ENCODE peak calls at places on chromosome 13, in four cellular contexts. One of them, this sample, is unnamed.

GRCh38 chr13:66405908-66406802 is 824.0 kb downstream of the PCDH9 start:
- DNase-seq in adipocyte: peak
- DNase-seq in brain microvascular endothelial cell: peak
- DNase-seq in cardiac muscle cell: no peak
- DNase-seq in this sample: no peak

GRCh38 chr13:29195459-29195858 is 375.3 kb downstream of the MTUS2 start:
- DNase-seq in adipocyte: no peak
- DNase-seq in brain microvascular endothelial cell: no peak
- DNase-seq in cardiac muscle cell: peak
- DNase-seq in this sample: no peak

GRCh38 chr13:94232161-94232560 is 247.3 kb downstream of the DCT start:
- DNase-seq in adipocyte: no peak
- DNase-seq in brain microvascular endothelial cell: no peak
- DNase-seq in cardiac muscle cell: no peak
- DNase-seq in this sample: no peak

GRCh38 chr13:29384466-29384865 is 211.0 kb downstream of the SLC7A1 start:
- DNase-seq in adipocyte: no peak
- DNase-seq in brain microvascular endothelial cell: no peak
- DNase-seq in cardiac muscle cell: peak
- DNase-seq in this sample: no peak

GRCh38 chr13:99617474-99618255 is 116.4 kb downstream of the TM9SF2 start:
- DNase-seq in adipocyte: peak
- DNase-seq in brain microvascular endothelial cell: peak
- DNase-seq in cardiac muscle cell: peak
- DNase-seq in this sample: peak

GRCh38 chr13:37288057-37288720 is 182.7 kb upstream of the CSNK1A1L start:
- DNase-seq in adipocyte: no peak
- DNase-seq in brain microvascular endothelial cell: no peak
- DNase-seq in cardiac muscle cell: no peak
- DNase-seq in this sample: no peak

GRCh38 chr13:95411641-95412040 is 110.4 kb upstream of the ABCC4 start:
- DNase-seq in adipocyte: peak
- DNase-seq in brain microvascular endothelial cell: no peak
- DNase-seq in cardiac muscle cell: no peak
- DNase-seq in this sample: no peak

GRCh38 chr13:79710376-79710775 is 229.4 kb downstream of the NDFIP2 start:
- DNase-seq in adipocyte: peak
- DNase-seq in brain microvascular endothelial cell: no peak
- DNase-seq in cardiac muscle cell: no peak
- DNase-seq in this sample: no peak

GRCh38 chr13:33855371-33855895 is 37.5 kb downstream of the RFC3 start:
- DNase-seq in adipocyte: no peak
- DNase-seq in brain microvascular endothelial cell: no peak
- DNase-seq in cardiac muscle cell: no peak
- DNase-seq in this sample: no peak

GRCh38 chr13:104011505-104012270 is 945.5 kb upstream of the SLC10A2 start:
- DNase-seq in adipocyte: no peak
- DNase-seq in brain microvascular endothelial cell: no peak
- DNase-seq in cardiac muscle cell: peak
- DNase-seq in this sample: no peak

GRCh38 chr13:19587635-19588300 is 26.4 kb upstream of the TPTE2 start:
- DNase-seq in adipocyte: peak
- DNase-seq in brain microvascular endothelial cell: peak
- DNase-seq in cardiac muscle cell: no peak
- DNase-seq in this sample: no peak

GRCh38 chr13:103067751-103068563 is 1.7 kb upstream of the SLC10A2 start:
- DNase-seq in adipocyte: no peak
- DNase-seq in brain microvascular endothelial cell: no peak
- DNase-seq in cardiac muscle cell: peak
- DNase-seq in this sample: peak

GRCh38 chr13:27535546-27535945 is 84.8 kb downstream of the LNX2 start:
- DNase-seq in adipocyte: no peak
- DNase-seq in brain microvascular endothelial cell: no peak
- DNase-seq in cardiac muscle cell: no peak
- DNase-seq in this sample: no peak

GRCh38 chr13:66069570-66069969 is 1160.6 kb downstream of the PCDH9 start:
- DNase-seq in adipocyte: no peak
- DNase-seq in brain microvascular endothelial cell: peak
- DNase-seq in cardiac muscle cell: peak
- DNase-seq in this sample: no peak

GRCh38 chr13:110820311-110820710 is 94.6 kb downstream of the ANKRD10 start:
- DNase-seq in adipocyte: no peak
- DNase-seq in brain microvascular endothelial cell: no peak
- DNase-seq in cardiac muscle cell: no peak
- DNase-seq in this sample: no peak

GRCh38 chr13:95118541-95119324 is 182.5 kb downstream of the ABCC4 start:
- DNase-seq in adipocyte: no peak
- DNase-seq in brain microvascular endothelial cell: no peak
- DNase-seq in cardiac muscle cell: no peak
- DNase-seq in this sample: no peak

GRCh38 chr13:110005563-110005962 is 219.2 kb upstream of the IRS2 start:
- DNase-seq in adipocyte: no peak
- DNase-seq in brain microvascular endothelial cell: no peak
- DNase-seq in cardiac muscle cell: no peak
- DNase-seq in this sample: no peak